ENCODE peak calls at places on chromosomes 5 and 9, in seven cellular contexts. One of them, this sample, is unnamed.

GRCh38 chr9:97543568-97543967 is 42.1 kb downstream of the TMOD1 start:
- DNase-seq in cardiac fibroblast: no peak
- DNase-seq in GM04504: no peak
- DNase-seq in AML-193: no peak
- DNase-seq in H4: no peak
- DNase-seq in stimulated activated CD8-positive, alpha-beta memory T cell treated with anti-CD3 and anti-CD28 coated beads, Interleukin-7, amount 100 ng/mL, for 48 hours: no peak
- DNase-seq in head of caudate nucleus: no peak
- DNase-seq in this sample: peak

GRCh38 chr9:27019589-27019988 is 14.1 kb upstream of the LRRC19 start:
- DNase-seq in AML-193: no peak
- DNase-seq in cardiac fibroblast: peak
- DNase-seq in GM04504: peak
- DNase-seq in head of caudate nucleus: no peak
- DNase-seq in stimulated activated CD8-positive, alpha-beta memory T cell treated with anti-CD3 and anti-CD28 coated beads, Interleukin-7, amount 100 ng/mL, for 48 hours: no peak
- DNase-seq in H4: peak
- DNase-seq in this sample: no peak

GRCh38 chr5:60687927-60688720 is 11.8 kb downstream of the DEPDC1B start:
- DNase-seq in H4: peak
- DNase-seq in GM04504: no peak
- DNase-seq in head of caudate nucleus: no peak
- DNase-seq in stimulated activated CD8-positive, alpha-beta memory T cell treated with anti-CD3 and anti-CD28 coated beads, Interleukin-7, amount 100 ng/mL, for 48 hours: no peak
- DNase-seq in AML-193: peak
- DNase-seq in cardiac fibroblast: peak
- DNase-seq in this sample: no peak

GRCh38 chr9:81477669-81478068 is 211.7 kb downstream of the TLE1 start:
- DNase-seq in stimulated activated CD8-positive, alpha-beta memory T cell treated with anti-CD3 and anti-CD28 coated beads, Interleukin-7, amount 100 ng/mL, for 48 hours: no peak
- DNase-seq in H4: no peak
- DNase-seq in AML-193: no peak
- DNase-seq in head of caudate nucleus: no peak
- DNase-seq in cardiac fibroblast: no peak
- DNase-seq in GM04504: peak
- DNase-seq in this sample: no peak

GRCh38 chr9:129962376-129962765 is 80.6 kb downstream of the FNBP1 start:
- DNase-seq in AML-193: no peak
- DNase-seq in stimulated activated CD8-positive, alpha-beta memory T cell treated with anti-CD3 and anti-CD28 coated beads, Interleukin-7, amount 100 ng/mL, for 48 hours: no peak
- DNase-seq in H4: no peak
- DNase-seq in cardiac fibroblast: no peak
- DNase-seq in head of caudate nucleus: no peak
- DNase-seq in GM04504: no peak
- DNase-seq in this sample: no peak

GRCh38 chr9:123470991-123471770 is 115.2 kb downstream of the CRB2 start:
- DNase-seq in stimulated activated CD8-positive, alpha-beta memory T cell treated with anti-CD3 and anti-CD28 coated beads, Interleukin-7, amount 100 ng/mL, for 48 hours: no peak
- DNase-seq in cardiac fibroblast: no peak
- DNase-seq in head of caudate nucleus: peak
- DNase-seq in GM04504: no peak
- DNase-seq in AML-193: no peak
- DNase-seq in H4: no peak
- DNase-seq in this sample: no peak

GRCh38 chr5:145237843-145238242 is 597.3 kb downstream of the PRELID2 start:
- DNase-seq in head of caudate nucleus: peak
- DNase-seq in H4: peak
- DNase-seq in cardiac fibroblast: peak
- DNase-seq in GM04504: no peak
- DNase-seq in stimulated activated CD8-positive, alpha-beta memory T cell treated with anti-CD3 and anti-CD28 coated beads, Interleukin-7, amount 100 ng/mL, for 48 hours: no peak
- DNase-seq in AML-193: peak
- DNase-seq in this sample: no peak

GRCh38 chr5:138701678-138702077 is 51.5 kb upstream of the CTNNA1 start:
- DNase-seq in AML-193: no peak
- DNase-seq in cardiac fibroblast: no peak
- DNase-seq in head of caudate nucleus: no peak
- DNase-seq in H4: no peak
- DNase-seq in stimulated activated CD8-positive, alpha-beta memory T cell treated with anti-CD3 and anti-CD28 coated beads, Interleukin-7, amount 100 ng/mL, for 48 hours: no peak
- DNase-seq in GM04504: no peak
- DNase-seq in this sample: no peak

GRCh38 chr5:23994581-23995370 is 487.4 kb downstream of the PRDM9 start:
- DNase-seq in GM04504: no peak
- DNase-seq in cardiac fibroblast: no peak
- DNase-seq in head of caudate nucleus: no peak
- DNase-seq in stimulated activated CD8-positive, alpha-beta memory T cell treated with anti-CD3 and anti-CD28 coated beads, Interleukin-7, amount 100 ng/mL, for 48 hours: no peak
- DNase-seq in H4: no peak
- DNase-seq in AML-193: no peak
- DNase-seq in this sample: no peak

GRCh38 chr9:34123682-34124081 is 2.8 kb downstream of the DCAF12 start:
- DNase-seq in AML-193: peak
- DNase-seq in head of caudate nucleus: peak
- DNase-seq in cardiac fibroblast: no peak
- DNase-seq in GM04504: no peak
- DNase-seq in stimulated activated CD8-positive, alpha-beta memory T cell treated with anti-CD3 and anti-CD28 coated beads, Interleukin-7, amount 100 ng/mL, for 48 hours: no peak
- DNase-seq in H4: no peak
- DNase-seq in this sample: no peak

GRCh38 chr9:107355394-107355793 is 72.3 kb downstream of the RAD23B start:
- DNase-seq in H4: no peak
- DNase-seq in stimulated activated CD8-positive, alpha-beta memory T cell treated with anti-CD3 and anti-CD28 coated beads, Interleukin-7, amount 100 ng/mL, for 48 hours: no peak
- DNase-seq in AML-193: no peak
- DNase-seq in GM04504: no peak
- DNase-seq in cardiac fibroblast: no peak
- DNase-seq in head of caudate nucleus: no peak
- DNase-seq in this sample: no peak

GRCh38 chr5:165560641-165561040 is 2055.2 kb downstream of the MAT2B start:
- DNase-seq in cardiac fibroblast: no peak
- DNase-seq in stimulated activated CD8-positive, alpha-beta memory T cell treated with anti-CD3 and anti-CD28 coated beads, Interleukin-7, amount 100 ng/mL, for 48 hours: no peak
- DNase-seq in GM04504: no peak
- DNase-seq in AML-193: no peak
- DNase-seq in head of caudate nucleus: no peak
- DNase-seq in H4: no peak
- DNase-seq in this sample: no peak

GRCh38 chr9:14014209-14014608 is 299.7 kb downstream of the NFIB start:
- DNase-seq in GM04504: no peak
- DNase-seq in head of caudate nucleus: peak
- DNase-seq in cardiac fibroblast: no peak
- DNase-seq in H4: no peak
- DNase-seq in AML-193: no peak
- DNase-seq in stimulated activated CD8-positive, alpha-beta memory T cell treated with anti-CD3 and anti-CD28 coated beads, Interleukin-7, amount 100 ng/mL, for 48 hours: no peak
- DNase-seq in this sample: no peak

GRCh38 chr5:142958933-142959682 is 188.9 kb downstream of the ARHGAP26 start:
- DNase-seq in stimulated activated CD8-positive, alpha-beta memory T cell treated with anti-CD3 and anti-CD28 coated beads, Interleukin-7, amount 100 ng/mL, for 48 hours: no peak
- DNase-seq in AML-193: no peak
- DNase-seq in head of caudate nucleus: no peak
- DNase-seq in cardiac fibroblast: peak
- DNase-seq in GM04504: no peak
- DNase-seq in H4: no peak
- DNase-seq in this sample: no peak

GRCh38 chr9:124428751-124429529 is 13.7 kb upstream of the PSMB7 start:
- DNase-seq in cardiac fibroblast: no peak
- DNase-seq in stimulated activated CD8-positive, alpha-beta memory T cell treated with anti-CD3 and anti-CD28 coated beads, Interleukin-7, amount 100 ng/mL, for 48 hours: no peak
- DNase-seq in head of caudate nucleus: no peak
- DNase-seq in GM04504: no peak
- DNase-seq in AML-193: no peak
- DNase-seq in H4: no peak
- DNase-seq in this sample: no peak

GRCh38 chr5:6493681-6494454 is 45.2 kb downstream of the UBE2QL1 start:
- DNase-seq in GM04504: no peak
- DNase-seq in cardiac fibroblast: no peak
- DNase-seq in H4: no peak
- DNase-seq in stimulated activated CD8-positive, alpha-beta memory T cell treated with anti-CD3 and anti-CD28 coated beads, Interleukin-7, amount 100 ng/mL, for 48 hours: no peak
- DNase-seq in AML-193: no peak
- DNase-seq in head of caudate nucleus: no peak
- DNase-seq in this sample: no peak

GRCh38 chr5:179060116-179061008 is at the start of gene ZNF354C:
- DNase-seq in stimulated activated CD8-positive, alpha-beta memory T cell treated with anti-CD3 and anti-CD28 coated beads, Interleukin-7, amount 100 ng/mL, for 48 hours: peak
- DNase-seq in AML-193: peak
- DNase-seq in GM04504: peak
- DNase-seq in cardiac fibroblast: peak
- DNase-seq in head of caudate nucleus: peak
- DNase-seq in H4: no peak
- DNase-seq in this sample: peak

GRCh38 chr9:131578778-131579504 is 33.6 kb downstream of the PRRT1B start:
- DNase-seq in head of caudate nucleus: no peak
- DNase-seq in cardiac fibroblast: no peak
- DNase-seq in AML-193: no peak
- DNase-seq in H4: no peak
- DNase-seq in GM04504: no peak
- DNase-seq in stimulated activated CD8-positive, alpha-beta memory T cell treated with anti-CD3 and anti-CD28 coated beads, Interleukin-7, amount 100 ng/mL, for 48 hours: peak
- DNase-seq in this sample: no peak

GRCh38 chr5:2133080-2133479 is 250.4 kb upstream of the IRX4 start:
- DNase-seq in H4: no peak
- DNase-seq in head of caudate nucleus: no peak
- DNase-seq in cardiac fibroblast: peak
- DNase-seq in stimulated activated CD8-positive, alpha-beta memory T cell treated with anti-CD3 and anti-CD28 coated beads, Interleukin-7, amount 100 ng/mL, for 48 hours: no peak
- DNase-seq in GM04504: no peak
- DNase-seq in AML-193: no peak
- DNase-seq in this sample: no peak